ENCODE peak calls at places on chromosome 4, in five cellular contexts. T is psoas muscle, J is colonic mucosa, F is adrenal gland, R is GM23338. A is an unnamed sample.

GRCh38 chr4:78168029-78168428 is 110.9 kb downstream of the FRAS1 start:
- DNase-seq in R (no peak), F (no peak), T (no peak), J (no peak), A (no peak)

GRCh38 chr4:10589308-10589707 is 95.3 kb downstream of the CLNK start:
- DNase-seq in F (no peak), T (no peak), R (peak; percentile 12), J (no peak), A (no peak)

GRCh38 chr4:95898226-95898625 is 58.3 kb downstream of the PDHA2 start:
- DNase-seq in F (no peak), J (no peak), T (no peak), R (no peak), A (no peak)

GRCh38 chr4:72063726-72064125 is 31.9 kb downstream of the NPFFR2 start:
- DNase-seq in J (no peak), T (no peak), F (no peak), R (no peak), A (no peak)

GRCh38 chr4:65535128-65535527 is 135.2 kb downstream of the EPHA5 start:
- DNase-seq in J (no peak), T (no peak), F (no peak), R (peak; percentile 18), A (no peak)

GRCh38 chr4:69408451-69408850 is 87.3 kb downstream of the UGT2B4 start:
- DNase-seq in J (no peak), F (no peak), R (no peak), T (no peak), A (no peak)

GRCh38 chr4:123624959-123625358 is 228.4 kb downstream of the SPRY1 start:
- DNase-seq in F (no peak), T (no peak), J (no peak), R (no peak), A (no peak)

GRCh38 chr4:162952232-162952631 is 214.5 kb downstream of the NAF1 start:
- DNase-seq in J (no peak), F (no peak), R (no peak), T (no peak), A (no peak)

GRCh38 chr4:179352221-179352620 is 1910.0 kb upstream of the AGA start:
- DNase-seq in J (no peak), T (no peak), F (no peak), R (no peak), A (no peak)

GRCh38 chr4:118683513-118683912 is 1.7 kb upstream of the METTL14 start:
- DNase-seq in R (peak; percentile 57), F (no peak), J (no peak), T (no peak), A (no peak)

GRCh38 chr4:38590017-38590416 is 74.0 kb upstream of the KLF3 start:
- DNase-seq in R (no peak), J (no peak), T (no peak), F (no peak), A (no peak)

GRCh38 chr4:11542952-11543351 is 114.3 kb upstream of the HS3ST1 start:
- DNase-seq in T (no peak), J (no peak), R (no peak), F (no peak), A (no peak)

GRCh38 chr4:6419452-6420028 is 52.9 kb downstream of the PPP2R2C start:
- DNase-seq in R (no peak), T (no peak), F (peak; percentile 45), J (no peak), A (no peak)

GRCh38 chr4:152771736-152772533 is 7.6 kb downstream of the TIGD4 start:
- DNase-seq in T (no peak), J (no peak), F (no peak), R (no peak), A (no peak)

GRCh38 chr4:152679414-152680281 is at the start of gene TMEM154:
- DNase-seq in J (peak; percentile 67), R (peak; percentile 87), T (peak; percentile 39), F (peak; percentile 26), A (peak; percentile 65)

GRCh38 chr4:8350841-8351461 is 81.4 kb downstream of the HTRA3 start:
- DNase-seq in T (no peak), F (no peak), J (no peak), R (no peak), A (no peak)

GRCh38 chr4:58064618-58065017 is 954.4 kb upstream of the IGFBP7 start:
- DNase-seq in J (no peak), R (no peak), T (no peak), F (no peak), A (no peak)

GRCh38 chr4:24067781-24068193 is 177.9 kb upstream of the PPARGC1A start:
- DNase-seq in F (no peak), J (no peak), R (no peak), T (peak; percentile 45), A (no peak)

GRCh38 chr4:176404591-176404990 is 84.8 kb downstream of the SPCS3 start:
- DNase-seq in R (no peak), J (no peak), T (no peak), F (no peak), A (no peak)

DNA sequence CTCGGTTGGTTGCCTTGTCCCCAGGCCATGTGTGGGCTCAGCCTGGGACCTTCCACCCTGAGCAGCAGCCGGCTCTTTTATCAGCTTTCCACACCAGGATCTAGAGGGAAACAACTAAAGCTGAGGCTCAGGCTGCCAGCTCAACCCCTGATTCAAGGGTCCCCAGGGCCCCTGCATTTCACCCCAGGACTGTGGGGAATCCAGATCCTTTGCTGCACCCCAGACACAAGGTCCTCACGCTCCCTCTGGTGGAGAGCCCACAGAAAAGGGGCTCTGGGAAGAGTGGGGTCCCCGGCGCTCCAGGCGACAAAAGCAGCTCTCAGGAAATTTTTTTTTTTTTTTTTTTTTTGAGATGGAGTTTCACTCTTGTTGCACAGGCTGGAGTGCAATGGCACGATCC is 64.3 kb downstream of the ZFYVE28 start:
- DNase-seq in T (no peak), F (no peak), R (peak; percentile 67), J (no peak), A (no peak)
- TF ChIP-seq CTCF in T (no peak), F (no peak), R (peak; percentile 70), J (no peak), A (no peak)

GRCh38 chr4:184386271-184386781 is 88.0 kb downstream of the IRF2 start:
- DNase-seq in J (peak; percentile 85), F (no peak), R (peak; percentile 83), T (no peak), A (no peak)
- H3K4me1 ChIP-seq in J (peaks cover 28% of the 10 kb centered on the region), F (peaks cover 50% of the 10 kb centered on the region), R (peaks cover 79% of the 10 kb centered on the region), T (peaks cover 60% of the 10 kb centered on the region), A (peaks cover 57% of the 10 kb centered on the region)

DNA sequence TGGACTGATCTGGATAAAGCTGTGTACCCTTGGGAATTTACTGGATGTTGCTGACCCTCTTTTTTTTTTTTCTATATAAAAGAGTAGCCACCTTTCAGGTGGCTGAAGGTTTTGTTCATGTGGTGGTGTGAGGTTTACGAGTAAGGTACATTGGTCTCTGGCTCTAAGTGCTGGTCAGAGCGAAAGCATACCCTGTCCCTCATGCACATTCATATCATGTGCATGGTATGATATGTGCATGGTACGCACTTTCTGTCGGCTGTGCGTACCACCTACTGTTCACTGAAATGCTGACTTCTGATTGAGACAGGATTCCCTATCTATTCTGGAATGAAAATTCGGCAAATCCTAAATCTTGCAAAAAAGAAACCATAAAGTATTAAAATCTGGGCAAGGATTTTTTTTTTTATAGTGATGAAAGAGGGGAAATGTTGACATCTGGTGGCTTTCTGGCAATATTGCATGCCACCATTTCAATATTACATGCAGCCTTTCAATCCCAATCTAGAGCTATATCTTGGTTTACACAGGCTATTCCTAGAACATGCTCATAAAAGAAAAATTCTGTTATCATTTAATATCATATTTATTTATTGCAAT is 32.8 kb downstream of the FAM149A start:
- DNase-seq in F (no peak), J (no peak), R (peak; percentile 34), T (no peak), A (no peak)
- H3K4me3 ChIP-seq in F (no peak overlapping the region), J (no peak overlapping the region), R (no peak overlapping the region), T (no peak overlapping the region), A (no peak overlapping the region)

DNA sequence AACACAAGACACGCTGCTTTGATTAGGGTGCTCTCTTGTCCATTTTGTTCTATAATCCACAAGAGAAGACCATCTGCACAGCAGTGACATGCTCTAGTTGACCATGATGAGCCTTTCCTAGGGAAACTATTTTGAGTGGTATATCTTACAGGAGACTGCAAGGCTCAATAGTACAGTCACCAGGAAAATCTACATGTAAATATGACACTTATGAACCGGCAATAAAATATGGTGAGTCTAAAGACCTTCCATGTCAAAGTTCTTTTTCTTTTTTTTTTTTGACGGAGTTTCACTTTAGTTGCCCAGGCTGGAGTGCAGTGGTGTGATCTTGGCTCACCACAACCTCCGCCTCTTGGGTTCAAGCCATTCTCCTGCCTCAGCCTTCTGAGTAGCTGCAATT is 103.7 kb downstream of the MGST2 start:
- DNase-seq in J (no peak), F (no peak), T (no peak), R (no peak), A (no peak)
- TF ChIP-seq CTCF in J (no peak), F (no peak), T (no peak), R (no peak), A (no peak)

GRCh38 chr4:17867259-17867658 is 56.5 kb downstream of the NCAPG start:
- DNase-seq in R (no peak), T (no peak), F (no peak), J (no peak), A (no peak)
- H3K4me1 ChIP-seq in R (no peaks in the 10 kb centered on the region), T (no peaks in the 10 kb centered on the region), F (no peaks in the 10 kb centered on the region), J (no peaks in the 10 kb centered on the region), A (no peaks in the 10 kb centered on the region)

A was measured in Caco-2.